ENCODE peak calls at places on chromosomes 11 and 22, in eight cellular contexts. I is cardiac fibroblast; M is amniotic stem cell; N is CD4-positive, CD25-positive, alpha-beta regulatory T cell; R is NCI-H226; D is activated naive CD4-positive, alpha-beta T cell; O is stimulated activated CD4-positive, alpha-beta T cell treated with anti-CD3 and anti-CD28 coated beads, Interleukin-2, amount 100 ng/mL, for 48 hours; P is DMS79. Q is an unnamed sample.

GRCh38 chr11:75468534-75469340 is 35.7 kb upstream of the KLHL35 start:
- DNase-seq in I (peak; percentile 81), D (no peak), N (no peak), P (no peak), M (no peak), R (peak; percentile 31), O (no peak), Q (no peak)

GRCh38 chr11:99368579-99368978 is 347.8 kb downstream of the CNTN5 start:
- DNase-seq in R (no peak), O (no peak), D (no peak), P (no peak), M (no peak), N (no peak), I (peak; percentile 82), Q (no peak)

GRCh38 chr22:19150482-19151328 is 613 bp upstream of the GSC2 start:
- DNase-seq in I (no peak), O (no peak), P (no peak), R (no peak), M (no peak), N (no peak), D (no peak), Q (no peak)

GRCh38 chr11:433111-433510 is 8.7 kb downstream of the ANO9 start:
- DNase-seq in P (no peak), D (no peak), I (no peak), N (no peak), M (no peak), R (no peak), O (no peak), Q (no peak)

GRCh38 chr11:74926304-74927030 is 22.4 kb downstream of the XRRA1 start:
- DNase-seq in M (no peak), D (no peak), O (no peak), R (no peak), N (no peak), P (no peak), I (peak; percentile 47), Q (no peak)

GRCh38 chr11:17129003-17129402 is 51.5 kb upstream of the RPS13 start:
- DNase-seq in R (peak; percentile 47), O (no peak), D (no peak), N (no peak), M (no peak), P (no peak), I (peak; percentile 62), Q (no peak)

GRCh38 chr11:75728992-75729391 is 11.4 kb downstream of the MOGAT2 start:
- DNase-seq in R (no peak), M (no peak), D (no peak), I (no peak), O (no peak), N (no peak), P (no peak), Q (no peak)

GRCh38 chr11:133821776-133822175 is 23.5 kb downstream of the SPATA19 start:
- DNase-seq in N (no peak), D (no peak), O (peak; percentile 29), I (peak; percentile 1), M (no peak), P (no peak), R (no peak), Q (peak; percentile 91)

GRCh38 chr11:36147491-36147890 is 141.7 kb downstream of the COMMD9 start:
- DNase-seq in P (no peak), N (no peak), O (no peak), I (peak; percentile 36), D (no peak), M (no peak), R (no peak), Q (no peak)

GRCh38 chr11:62611705-62612365 is 740 bp downstream of the EML3 start:
- DNase-seq in D (no peak), R (peak; percentile 77), M (no peak), N (no peak), P (peak; percentile 41), I (peak; percentile 62), O (peak; percentile 37), Q (peak; percentile 58)

GRCh38 chr22:37178350-37179125 is 9.5 kb downstream of the C1QTNF6 start:
- DNase-seq in D (no peak), R (no peak), P (no peak), M (no peak), N (no peak), I (peak; percentile 71), O (no peak), Q (no peak)

GRCh38 chr22:21918466-21919185 is 34.0 kb downstream of the PPM1F start:
- DNase-seq in R (no peak), M (no peak), D (no peak), O (no peak), I (no peak), N (no peak), P (no peak), Q (no peak)

GRCh38 chr11:10114593-10115404 is 179.2 kb downstream of the SBF2 start:
- DNase-seq in R (no peak), M (no peak), O (no peak), D (no peak), P (no peak), N (no peak), I (peak; percentile 26), Q (peak; percentile 51)

GRCh38 chr22:31935961-31936635 is 8.2 kb upstream of the YWHAH start:
- DNase-seq in N (no peak), R (no peak), D (no peak), O (no peak), P (no peak), M (no peak), I (no peak), Q (peak; percentile 9)

GRCh38 chr11:75733346-75734107 is 15.9 kb downstream of the MOGAT2 start:
- DNase-seq in M (no peak), P (peak; percentile 93), O (no peak), I (no peak), D (no peak), R (no peak), N (no peak), Q (no peak)

GRCh38 chr11:57386178-57386945 is 4.1 kb downstream of the PRG2 start:
- DNase-seq in O (no peak), N (no peak), R (no peak), P (no peak), I (no peak), M (no peak), D (no peak), Q (no peak)